ENCODE peak calls at places on chromosomes 16 and 17, in seven cellular contexts. O is fibroblast of lung; M is fibroblast of pulmonary artery; Y is D341Med; J is CD8-positive, alpha-beta T cell; N is fibroblast of the conjunctiva; K is memory B cell. W is an unnamed sample.

GRCh38 chr16:85437161-85438052 is 175.7 kb upstream of the GSE1 start:
- DNase-seq in Y (peak), K (no peak), N (peak), J (no peak), M (no peak), O (peak), W (no peak)

GRCh38 chr16:56478228-56479049 is 27.1 kb downstream of the OGFOD1 start:
- DNase-seq in Y (no peak), N (peak), O (peak), K (no peak), M (no peak), J (no peak), W (no peak)

GRCh38 chr17:12627177-12627629 is 38.5 kb upstream of the MYOCD start:
- DNase-seq in Y (no peak), O (peak), K (no peak), M (peak), J (no peak), N (peak), W (no peak)

GRCh38 chr16:28180660-28181556 is 30.9 kb downstream of the XPO6 start:
- DNase-seq in O (peak), K (peak), Y (no peak), M (peak), N (no peak), J (no peak), W (no peak)

GRCh38 chr17:8965394-8966168 is at the start of gene PIK3R5:
- DNase-seq in O (no peak), K (peak), M (no peak), J (peak), N (no peak), Y (peak), W (peak)

GRCh38 chr17:4708436-4708835 is 2.0 kb upstream of the ARRB2 start:
- DNase-seq in N (no peak), O (no peak), M (no peak), Y (no peak), K (peak), J (no peak), W (peak)

GRCh38 chr16:29009050-29009837 is 24.4 kb downstream of the LAT start:
- DNase-seq in M (no peak), J (no peak), Y (no peak), K (no peak), N (no peak), O (no peak), W (peak)

GRCh38 chr16:12229759-12230594 is 253.4 kb downstream of the SNX29 start:
- DNase-seq in K (no peak), Y (no peak), M (peak), O (peak), N (peak), J (no peak), W (no peak)

GRCh38 chr16:82124651-82125050 is 45.4 kb downstream of the MPHOSPH6 start:
- DNase-seq in M (no peak), O (no peak), N (no peak), Y (no peak), J (no peak), K (no peak), W (no peak)

GRCh38 chr16:68548947-68549346 is 9.9 kb downstream of the ZFP90 start:
- DNase-seq in N (no peak), K (no peak), M (no peak), J (no peak), Y (no peak), O (no peak), W (peak)

GRCh38 chr17:35291802-35292201 is 48.9 kb downstream of the SLFN5 start:
- DNase-seq in M (peak), Y (no peak), N (peak), J (no peak), K (no peak), O (peak), W (no peak)

GRCh38 chr16:1003551-1004347 is 22.2 kb downstream of the SOX8 start:
- DNase-seq in O (no peak), N (no peak), J (peak), K (no peak), Y (no peak), M (no peak), W (peak)

GRCh38 chr16:3736116-3736515 is 18.8 kb upstream of the TRAP1 start:
- DNase-seq in Y (no peak), K (no peak), M (no peak), O (no peak), J (no peak), N (no peak), W (no peak)

GRCh38 chr17:49821916-49822315 is 26.0 kb downstream of the TAC4 start:
- DNase-seq in Y (no peak), M (no peak), K (no peak), O (no peak), N (no peak), J (no peak), W (no peak)

GRCh38 chr16:12257926-12258561 is 281.5 kb downstream of the SNX29 start:
- DNase-seq in K (no peak), O (no peak), J (no peak), M (no peak), Y (no peak), N (no peak), W (no peak)

GRCh38 chr16:78693496-78693895 is 594.0 kb downstream of the WWOX start:
- DNase-seq in O (no peak), J (no peak), N (no peak), K (no peak), M (no peak), Y (no peak), W (no peak)